ENCODE peak calls at places on chromosomes 16 and 17, in ten cellular contexts. One of them, this sample, is unnamed.

GRCh38 chr16:86019446-86020047 is 120.6 kb downstream of the IRF8 start:
- DNase-seq in activated naive CD8-positive, alpha-beta T cell treated with anti-CD3 and anti-CD28 coated beads, Interleukin-2, amount 50 U/mL, for 16 hours: no peak
- DNase-seq in M059J: no peak
- DNase-seq in stomach: no peak
- DNase-seq in right atrium auricular region: no peak
- DNase-seq in NCI-H748 treated with DMSO at 0.1 percent for 48 hours: no peak
- DNase-seq in activated CD4-positive, alpha-beta T cell treated with anti-CD3 and anti-CD28 coated beads for 48 hours: peak
- DNase-seq in GDM1: no peak
- DNase-seq in sciatic nerve: peak
- DNase-seq in effector memory CD4-positive, alpha-beta T cell: no peak
- DNase-seq in this sample: no peak

GRCh38 chr17:81345211-81346089 is 49.8 kb upstream of the BAHCC1 start:
- DNase-seq in activated naive CD8-positive, alpha-beta T cell treated with anti-CD3 and anti-CD28 coated beads, Interleukin-2, amount 50 U/mL, for 16 hours: no peak
- DNase-seq in M059J: peak
- DNase-seq in stomach: peak
- DNase-seq in right atrium auricular region: peak
- DNase-seq in NCI-H748 treated with DMSO at 0.1 percent for 48 hours: peak
- DNase-seq in activated CD4-positive, alpha-beta T cell treated with anti-CD3 and anti-CD28 coated beads for 48 hours: peak
- DNase-seq in GDM1: peak
- DNase-seq in sciatic nerve: peak
- DNase-seq in effector memory CD4-positive, alpha-beta T cell: peak
- DNase-seq in this sample: peak

GRCh38 chr16:14041164-14041563 is 30.0 kb upstream of the MRTFB start:
- DNase-seq in activated naive CD8-positive, alpha-beta T cell treated with anti-CD3 and anti-CD28 coated beads, Interleukin-2, amount 50 U/mL, for 16 hours: no peak
- DNase-seq in M059J: no peak
- DNase-seq in stomach: no peak
- DNase-seq in right atrium auricular region: no peak
- DNase-seq in NCI-H748 treated with DMSO at 0.1 percent for 48 hours: no peak
- DNase-seq in activated CD4-positive, alpha-beta T cell treated with anti-CD3 and anti-CD28 coated beads for 48 hours: peak
- DNase-seq in GDM1: no peak
- DNase-seq in sciatic nerve: no peak
- DNase-seq in effector memory CD4-positive, alpha-beta T cell: no peak
- DNase-seq in this sample: no peak

GRCh38 chr17:19718613-19719364 is 2.4 kb upstream of the SLC47A2 start:
- DNase-seq in activated naive CD8-positive, alpha-beta T cell treated with anti-CD3 and anti-CD28 coated beads, Interleukin-2, amount 50 U/mL, for 16 hours: no peak
- DNase-seq in M059J: no peak
- DNase-seq in stomach: no peak
- DNase-seq in right atrium auricular region: no peak
- DNase-seq in NCI-H748 treated with DMSO at 0.1 percent for 48 hours: no peak
- DNase-seq in activated CD4-positive, alpha-beta T cell treated with anti-CD3 and anti-CD28 coated beads for 48 hours: no peak
- DNase-seq in GDM1: no peak
- DNase-seq in sciatic nerve: no peak
- DNase-seq in effector memory CD4-positive, alpha-beta T cell: no peak
- DNase-seq in this sample: no peak

GRCh38 chr16:15434425-15435215 is at the start of gene BMERB1:
- DNase-seq in activated naive CD8-positive, alpha-beta T cell treated with anti-CD3 and anti-CD28 coated beads, Interleukin-2, amount 50 U/mL, for 16 hours: peak
- DNase-seq in M059J: peak
- DNase-seq in stomach: peak
- DNase-seq in right atrium auricular region: peak
- DNase-seq in NCI-H748 treated with DMSO at 0.1 percent for 48 hours: peak
- DNase-seq in activated CD4-positive, alpha-beta T cell treated with anti-CD3 and anti-CD28 coated beads for 48 hours: peak
- DNase-seq in GDM1: peak
- DNase-seq in sciatic nerve: peak
- DNase-seq in effector memory CD4-positive, alpha-beta T cell: no peak
- DNase-seq in this sample: no peak

GRCh38 chr17:10842658-10843057 is 4.8 kb upstream of the PIRT start:
- DNase-seq in activated naive CD8-positive, alpha-beta T cell treated with anti-CD3 and anti-CD28 coated beads, Interleukin-2, amount 50 U/mL, for 16 hours: no peak
- DNase-seq in M059J: no peak
- DNase-seq in stomach: peak
- DNase-seq in right atrium auricular region: no peak
- DNase-seq in NCI-H748 treated with DMSO at 0.1 percent for 48 hours: no peak
- DNase-seq in activated CD4-positive, alpha-beta T cell treated with anti-CD3 and anti-CD28 coated beads for 48 hours: no peak
- DNase-seq in GDM1: no peak
- DNase-seq in sciatic nerve: no peak
- DNase-seq in effector memory CD4-positive, alpha-beta T cell: no peak
- DNase-seq in this sample: no peak

GRCh38 chr16:87789437-87790277 is 23.9 kb upstream of the KLHDC4 start:
- DNase-seq in activated naive CD8-positive, alpha-beta T cell treated with anti-CD3 and anti-CD28 coated beads, Interleukin-2, amount 50 U/mL, for 16 hours: no peak
- DNase-seq in M059J: peak
- DNase-seq in stomach: peak
- DNase-seq in right atrium auricular region: no peak
- DNase-seq in NCI-H748 treated with DMSO at 0.1 percent for 48 hours: no peak
- DNase-seq in activated CD4-positive, alpha-beta T cell treated with anti-CD3 and anti-CD28 coated beads for 48 hours: no peak
- DNase-seq in GDM1: no peak
- DNase-seq in sciatic nerve: no peak
- DNase-seq in effector memory CD4-positive, alpha-beta T cell: no peak
- DNase-seq in this sample: no peak

GRCh38 chr16:88479795-88480760 is 27.0 kb downstream of the ZFPM1 start:
- DNase-seq in activated naive CD8-positive, alpha-beta T cell treated with anti-CD3 and anti-CD28 coated beads, Interleukin-2, amount 50 U/mL, for 16 hours: no peak
- DNase-seq in M059J: no peak
- DNase-seq in stomach: peak
- DNase-seq in right atrium auricular region: no peak
- DNase-seq in NCI-H748 treated with DMSO at 0.1 percent for 48 hours: no peak
- DNase-seq in activated CD4-positive, alpha-beta T cell treated with anti-CD3 and anti-CD28 coated beads for 48 hours: peak
- DNase-seq in GDM1: no peak
- DNase-seq in sciatic nerve: no peak
- DNase-seq in effector memory CD4-positive, alpha-beta T cell: no peak
- DNase-seq in this sample: peak

GRCh38 chr16:1002399-1003161 is 21.0 kb downstream of the SOX8 start:
- DNase-seq in activated naive CD8-positive, alpha-beta T cell treated with anti-CD3 and anti-CD28 coated beads, Interleukin-2, amount 50 U/mL, for 16 hours: peak
- DNase-seq in M059J: peak
- DNase-seq in stomach: peak
- DNase-seq in right atrium auricular region: no peak
- DNase-seq in NCI-H748 treated with DMSO at 0.1 percent for 48 hours: no peak
- DNase-seq in activated CD4-positive, alpha-beta T cell treated with anti-CD3 and anti-CD28 coated beads for 48 hours: peak
- DNase-seq in GDM1: no peak
- DNase-seq in sciatic nerve: no peak
- DNase-seq in effector memory CD4-positive, alpha-beta T cell: peak
- DNase-seq in this sample: no peak

GRCh38 chr16:70480127-70481105 is 26.0 kb downstream of the FCSK start:
- DNase-seq in activated naive CD8-positive, alpha-beta T cell treated with anti-CD3 and anti-CD28 coated beads, Interleukin-2, amount 50 U/mL, for 16 hours: no peak
- DNase-seq in M059J: peak
- DNase-seq in stomach: no peak
- DNase-seq in right atrium auricular region: no peak
- DNase-seq in NCI-H748 treated with DMSO at 0.1 percent for 48 hours: no peak
- DNase-seq in activated CD4-positive, alpha-beta T cell treated with anti-CD3 and anti-CD28 coated beads for 48 hours: no peak
- DNase-seq in GDM1: no peak
- DNase-seq in sciatic nerve: no peak
- DNase-seq in effector memory CD4-positive, alpha-beta T cell: no peak
- DNase-seq in this sample: no peak

GRCh38 chr17:58331815-58332719 is 3.5 kb upstream of the TSPOAP1 start:
- DNase-seq in activated naive CD8-positive, alpha-beta T cell treated with anti-CD3 and anti-CD28 coated beads, Interleukin-2, amount 50 U/mL, for 16 hours: peak
- DNase-seq in M059J: no peak
- DNase-seq in stomach: peak
- DNase-seq in right atrium auricular region: no peak
- DNase-seq in NCI-H748 treated with DMSO at 0.1 percent for 48 hours: no peak
- DNase-seq in activated CD4-positive, alpha-beta T cell treated with anti-CD3 and anti-CD28 coated beads for 48 hours: peak
- DNase-seq in GDM1: peak
- DNase-seq in sciatic nerve: peak
- DNase-seq in effector memory CD4-positive, alpha-beta T cell: peak
- DNase-seq in this sample: peak

GRCh38 chr16:53429221-53429943 is 4.9 kb upstream of the RBL2 start:
- DNase-seq in activated naive CD8-positive, alpha-beta T cell treated with anti-CD3 and anti-CD28 coated beads, Interleukin-2, amount 50 U/mL, for 16 hours: no peak
- DNase-seq in M059J: peak
- DNase-seq in stomach: no peak
- DNase-seq in right atrium auricular region: no peak
- DNase-seq in NCI-H748 treated with DMSO at 0.1 percent for 48 hours: no peak
- DNase-seq in activated CD4-positive, alpha-beta T cell treated with anti-CD3 and anti-CD28 coated beads for 48 hours: no peak
- DNase-seq in GDM1: no peak
- DNase-seq in sciatic nerve: no peak
- DNase-seq in effector memory CD4-positive, alpha-beta T cell: no peak
- DNase-seq in this sample: peak

GRCh38 chr16:1366060-1366711 is 14.5 kb downstream of the GNPTG start:
- DNase-seq in activated naive CD8-positive, alpha-beta T cell treated with anti-CD3 and anti-CD28 coated beads, Interleukin-2, amount 50 U/mL, for 16 hours: no peak
- DNase-seq in M059J: no peak
- DNase-seq in stomach: no peak
- DNase-seq in right atrium auricular region: no peak
- DNase-seq in NCI-H748 treated with DMSO at 0.1 percent for 48 hours: no peak
- DNase-seq in activated CD4-positive, alpha-beta T cell treated with anti-CD3 and anti-CD28 coated beads for 48 hours: no peak
- DNase-seq in GDM1: no peak
- DNase-seq in sciatic nerve: no peak
- DNase-seq in effector memory CD4-positive, alpha-beta T cell: no peak
- DNase-seq in this sample: no peak

GRCh38 chr16:67561824-67562525 is 351 bp upstream of the CTCF start:
- DNase-seq in activated naive CD8-positive, alpha-beta T cell treated with anti-CD3 and anti-CD28 coated beads, Interleukin-2, amount 50 U/mL, for 16 hours: peak
- DNase-seq in M059J: peak
- DNase-seq in stomach: peak
- DNase-seq in right atrium auricular region: peak
- DNase-seq in NCI-H748 treated with DMSO at 0.1 percent for 48 hours: peak
- DNase-seq in activated CD4-positive, alpha-beta T cell treated with anti-CD3 and anti-CD28 coated beads for 48 hours: peak
- DNase-seq in GDM1: peak
- DNase-seq in sciatic nerve: peak
- DNase-seq in effector memory CD4-positive, alpha-beta T cell: peak
- DNase-seq in this sample: peak

GRCh38 chr16:1133271-1133670 is 19.6 kb upstream of the CACNA1H start:
- DNase-seq in activated naive CD8-positive, alpha-beta T cell treated with anti-CD3 and anti-CD28 coated beads, Interleukin-2, amount 50 U/mL, for 16 hours: no peak
- DNase-seq in M059J: no peak
- DNase-seq in stomach: no peak
- DNase-seq in right atrium auricular region: no peak
- DNase-seq in NCI-H748 treated with DMSO at 0.1 percent for 48 hours: no peak
- DNase-seq in activated CD4-positive, alpha-beta T cell treated with anti-CD3 and anti-CD28 coated beads for 48 hours: no peak
- DNase-seq in GDM1: no peak
- DNase-seq in sciatic nerve: no peak
- DNase-seq in effector memory CD4-positive, alpha-beta T cell: no peak
- DNase-seq in this sample: no peak

GRCh38 chr16:4561565-4561964 is 5.4 kb downstream of the C16orf96 start:
- DNase-seq in activated naive CD8-positive, alpha-beta T cell treated with anti-CD3 and anti-CD28 coated beads, Interleukin-2, amount 50 U/mL, for 16 hours: no peak
- DNase-seq in M059J: no peak
- DNase-seq in stomach: no peak
- DNase-seq in right atrium auricular region: no peak
- DNase-seq in NCI-H748 treated with DMSO at 0.1 percent for 48 hours: no peak
- DNase-seq in activated CD4-positive, alpha-beta T cell treated with anti-CD3 and anti-CD28 coated beads for 48 hours: no peak
- DNase-seq in GDM1: no peak
- DNase-seq in sciatic nerve: no peak
- DNase-seq in effector memory CD4-positive, alpha-beta T cell: no peak
- DNase-seq in this sample: no peak

GRCh38 chr17:48262982-48263586 is 155.5 kb downstream of the SNX11 start:
- DNase-seq in activated naive CD8-positive, alpha-beta T cell treated with anti-CD3 and anti-CD28 coated beads, Interleukin-2, amount 50 U/mL, for 16 hours: no peak
- DNase-seq in M059J: peak
- DNase-seq in stomach: no peak
- DNase-seq in right atrium auricular region: no peak
- DNase-seq in NCI-H748 treated with DMSO at 0.1 percent for 48 hours: peak
- DNase-seq in activated CD4-positive, alpha-beta T cell treated with anti-CD3 and anti-CD28 coated beads for 48 hours: no peak
- DNase-seq in GDM1: no peak
- DNase-seq in sciatic nerve: no peak
- DNase-seq in effector memory CD4-positive, alpha-beta T cell: no peak
- DNase-seq in this sample: no peak

GRCh38 chr16:57953857-57954256 is 17.1 kb downstream of the CNGB1 start:
- DNase-seq in activated naive CD8-positive, alpha-beta T cell treated with anti-CD3 and anti-CD28 coated beads, Interleukin-2, amount 50 U/mL, for 16 hours: no peak
- DNase-seq in M059J: no peak
- DNase-seq in stomach: no peak
- DNase-seq in right atrium auricular region: no peak
- DNase-seq in NCI-H748 treated with DMSO at 0.1 percent for 48 hours: no peak
- DNase-seq in activated CD4-positive, alpha-beta T cell treated with anti-CD3 and anti-CD28 coated beads for 48 hours: no peak
- DNase-seq in GDM1: no peak
- DNase-seq in sciatic nerve: no peak
- DNase-seq in effector memory CD4-positive, alpha-beta T cell: no peak
- DNase-seq in this sample: no peak

GRCh38 chr17:83178533-83179201 is 99.3 kb downstream of the METRNL start:
- DNase-seq in activated naive CD8-positive, alpha-beta T cell treated with anti-CD3 and anti-CD28 coated beads, Interleukin-2, amount 50 U/mL, for 16 hours: no peak
- DNase-seq in M059J: no peak
- DNase-seq in stomach: no peak
- DNase-seq in right atrium auricular region: peak
- DNase-seq in NCI-H748 treated with DMSO at 0.1 percent for 48 hours: no peak
- DNase-seq in activated CD4-positive, alpha-beta T cell treated with anti-CD3 and anti-CD28 coated beads for 48 hours: no peak
- DNase-seq in GDM1: no peak
- DNase-seq in sciatic nerve: peak
- DNase-seq in effector memory CD4-positive, alpha-beta T cell: no peak
- DNase-seq in this sample: no peak

GRCh38 chr16:57892447-57893096 is 78.4 kb downstream of the CNGB1 start:
- DNase-seq in activated naive CD8-positive, alpha-beta T cell treated with anti-CD3 and anti-CD28 coated beads, Interleukin-2, amount 50 U/mL, for 16 hours: no peak
- DNase-seq in M059J: peak
- DNase-seq in stomach: peak
- DNase-seq in right atrium auricular region: no peak
- DNase-seq in NCI-H748 treated with DMSO at 0.1 percent for 48 hours: no peak
- DNase-seq in activated CD4-positive, alpha-beta T cell treated with anti-CD3 and anti-CD28 coated beads for 48 hours: no peak
- DNase-seq in GDM1: no peak
- DNase-seq in sciatic nerve: no peak
- DNase-seq in effector memory CD4-positive, alpha-beta T cell: no peak
- DNase-seq in this sample: no peak

GRCh38 chr17:79749156-79749815 is 18.5 kb downstream of the ENPP7 start:
- DNase-seq in activated naive CD8-positive, alpha-beta T cell treated with anti-CD3 and anti-CD28 coated beads, Interleukin-2, amount 50 U/mL, for 16 hours: no peak
- DNase-seq in M059J: peak
- DNase-seq in stomach: no peak
- DNase-seq in right atrium auricular region: no peak
- DNase-seq in NCI-H748 treated with DMSO at 0.1 percent for 48 hours: no peak
- DNase-seq in activated CD4-positive, alpha-beta T cell treated with anti-CD3 and anti-CD28 coated beads for 48 hours: no peak
- DNase-seq in GDM1: no peak
- DNase-seq in sciatic nerve: no peak
- DNase-seq in effector memory CD4-positive, alpha-beta T cell: no peak
- DNase-seq in this sample: no peak

This sample was measured in GF-D8.